ENCODE peak calls at places on chromosomes 12 and 14, in seven cellular contexts. K, A, R, H, S, X and G are unnamed samples.

GRCh38 chr14:90797451-90797850 is 18.8 kb downstream of the TTC7B start:
- DNase-seq in K (no peak), A (no peak), R (no peak), H (no peak), S (no peak), X (no peak), G (no peak)

GRCh38 chr14:28083456-28083855 is 683.1 kb upstream of the FOXG1 start:
- DNase-seq in K (no peak), A (no peak), R (no peak), H (no peak), S (no peak), X (no peak), G (no peak)

GRCh38 chr12:32983968-32984367 is 87.4 kb upstream of the PKP2 start:
- DNase-seq in K (no peak), A (no peak), R (no peak), H (no peak), S (no peak), X (no peak), G (no peak)

GRCh38 chr14:35499180-35499579 is 34.8 kb upstream of the INSM2 start:
- DNase-seq in K (no peak), A (no peak), R (no peak), H (no peak), S (no peak), X (no peak), G (no peak)

GRCh38 chr12:60169904-60170303 is 574.1 kb downstream of the SLC16A7 start:
- DNase-seq in K (no peak), A (no peak), R (no peak), H (no peak), S (no peak), X (peak; percentile 76), G (no peak)

GRCh38 chr12:104494816-104495158 is 38.0 kb downstream of the CHST11 start:
- DNase-seq in K (no peak), A (no peak), R (no peak), H (no peak), S (no peak), X (no peak), G (no peak)

GRCh38 chr14:103593577-103593976 is 30.8 kb downstream of the COA8 start:
- DNase-seq in K (no peak), A (no peak), R (no peak), H (no peak), S (peak; percentile 80), X (no peak), G (no peak)

GRCh38 chr12:96047621-96048211 is 12.3 kb upstream of the LTA4H start:
- DNase-seq in K (peak; percentile 91), A (no peak), R (peak; percentile 79), H (no peak), S (peak; percentile 38), X (peak; percentile 72), G (peak; percentile 57)

GRCh38 chr14:65222434-65222833 is 120.1 kb upstream of the MAX start:
- DNase-seq in K (peak; percentile 53), A (no peak), R (peak; percentile 52), H (no peak), S (peak; percentile 60), X (peak; percentile 66), G (peak; percentile 68)

GRCh38 chr12:53493610-53494391 is 5.5 kb downstream of the MAP3K12 start:
- DNase-seq in K (peak; percentile 39), A (no peak), R (no peak), H (peak; percentile 37), S (no peak), X (no peak), G (no peak)

GRCh38 chr12:50103767-50104321 is at the start of gene GPD1:
- DNase-seq in K (peak; percentile 91), A (peak; percentile 49), R (peak; percentile 65), H (peak; percentile 70), S (no peak), X (peak; percentile 28), G (peak; percentile 92)

GRCh38 chr12:6089041-6089823 is 35.2 kb downstream of the VWF start:
- DNase-seq in K (peak; percentile 98), A (peak; percentile 40), R (peak; percentile 61), H (no peak), S (no peak), X (peak; percentile 52), G (peak; percentile 83)

GRCh38 chr14:29016050-29016900 is 249.7 kb downstream of the FOXG1 start:
- DNase-seq in K (peak; percentile 58), A (no peak), R (no peak), H (no peak), S (peak; percentile 4), X (peak; percentile 51), G (peak; percentile 59)

GRCh38 chr14:20751963-20752562 is 6.4 kb downstream of the EDDM3A start:
- DNase-seq in K (no peak), A (no peak), R (peak; percentile 22), H (no peak), S (no peak), X (no peak), G (no peak)

GRCh38 chr14:30193056-30193455 is 265.4 kb upstream of the PRKD1 start:
- DNase-seq in K (no peak), A (no peak), R (no peak), H (no peak), S (no peak), X (no peak), G (no peak)

GRCh38 chr12:122318607-122319311 is 52.5 kb upstream of the VPS33A start:
- DNase-seq in K (no peak), A (peak; percentile 38), R (no peak), H (no peak), S (no peak), X (peak; percentile 91), G (no peak)

GRCh38 chr14:64112859-64113258 is 181.3 kb downstream of the ESR2 start:
- DNase-seq in K (no peak), A (no peak), R (no peak), H (no peak), S (no peak), X (no peak), G (peak; percentile 56)

GRCh38 chr12:131902332-131903241 is 8.2 kb downstream of the ULK1 start:
- DNase-seq in K (no peak), A (no peak), R (no peak), H (no peak), S (no peak), X (no peak), G (no peak)

GRCh38 chr12:89707623-89707991 is 1.0 kb downstream of the ATP2B1 start:
- DNase-seq in K (peak; percentile 24), A (no peak), R (no peak), H (no peak), S (no peak), X (no peak), G (peak; percentile 49)

GRCh38 chr12:132471011-132471857 is 18.7 kb upstream of the FBRSL1 start:
- DNase-seq in K (no peak), A (no peak), R (peak; percentile 56), H (no peak), S (no peak), X (no peak), G (peak; percentile 75)

GRCh38 chr12:7905071-7905470 is 30.9 kb downstream of the SLC2A3 start:
- DNase-seq in K (no peak), A (no peak), R (peak; percentile 41), H (no peak), S (no peak), X (no peak), G (no peak)

GRCh38 chr14:65164068-65164824 is 61.9 kb upstream of the MAX start:
- DNase-seq in K (peak; percentile 69), A (peak; percentile 34), R (peak; percentile 67), H (no peak), S (peak; percentile 55), X (peak; percentile 61), G (peak; percentile 60)

GRCh38 chr14:32560213-32560857 is 231.2 kb downstream of the AKAP6 start:
- DNase-seq in K (peak; percentile 59), A (peak; percentile 40), R (peak; percentile 75), H (peak; percentile 28), S (peak; percentile 41), X (peak; percentile 82), G (peak; percentile 80)